ENCODE peak calls at places on chromosomes 6 and 20, in seven cellular contexts. One of them, this sample, is unnamed.

GRCh38 chr6:47083586-47084047 is 41.5 kb upstream of the ADGRF1 start:
- DNase-seq in left lung: peak; percentile 82
- DNase-seq in psoas muscle: peak; percentile 94
- DNase-seq in PC-9: peak; percentile 81
- DNase-seq in IMR-90: peak; percentile 36
- DNase-seq in lower lobe of right lung: peak; percentile 89
- DNase-seq in HL-60: no peak
- DNase-seq in this sample: peak; percentile 28

GRCh38 chr6:56259682-56260081 is 12.3 kb upstream of the COL21A1 start:
- DNase-seq in left lung: no peak
- DNase-seq in psoas muscle: no peak
- DNase-seq in PC-9: no peak
- DNase-seq in IMR-90: peak; percentile 53
- DNase-seq in lower lobe of right lung: no peak
- DNase-seq in HL-60: no peak
- DNase-seq in this sample: peak; percentile 25

GRCh38 chr20:38307371-38308046 is 3.6 kb downstream of the BPI start:
- DNase-seq in left lung: no peak
- DNase-seq in psoas muscle: no peak
- DNase-seq in PC-9: no peak
- DNase-seq in IMR-90: peak; percentile 76
- DNase-seq in lower lobe of right lung: no peak
- DNase-seq in HL-60: peak; percentile 65
- DNase-seq in this sample: no peak

GRCh38 chr6:162108041-162108440 is 619.5 kb downstream of the PRKN start:
- DNase-seq in left lung: no peak
- DNase-seq in psoas muscle: no peak
- DNase-seq in PC-9: no peak
- DNase-seq in IMR-90: no peak
- DNase-seq in lower lobe of right lung: no peak
- DNase-seq in HL-60: no peak
- DNase-seq in this sample: no peak

GRCh38 chr6:148736779-148737412 is 9.9 kb upstream of the UST start:
- DNase-seq in left lung: no peak
- DNase-seq in psoas muscle: no peak
- DNase-seq in PC-9: no peak
- DNase-seq in IMR-90: no peak
- DNase-seq in lower lobe of right lung: no peak
- DNase-seq in HL-60: no peak
- DNase-seq in this sample: no peak

GRCh38 chr6:143248359-143248758 is 187.7 kb downstream of the AIG1 start:
- DNase-seq in left lung: no peak
- DNase-seq in psoas muscle: no peak
- DNase-seq in PC-9: no peak
- DNase-seq in IMR-90: no peak
- DNase-seq in lower lobe of right lung: no peak
- DNase-seq in HL-60: no peak
- DNase-seq in this sample: no peak

GRCh38 chr6:1796706-1797529 is 187.2 kb downstream of the FOXC1 start:
- DNase-seq in left lung: no peak
- DNase-seq in psoas muscle: no peak
- DNase-seq in PC-9: no peak
- DNase-seq in IMR-90: peak; percentile 72
- DNase-seq in lower lobe of right lung: no peak
- DNase-seq in HL-60: no peak
- DNase-seq in this sample: no peak

GRCh38 chr6:2639167-2639566 is 111.6 kb downstream of the MYLK4 start:
- DNase-seq in left lung: no peak
- DNase-seq in psoas muscle: no peak
- DNase-seq in PC-9: no peak
- DNase-seq in IMR-90: no peak
- DNase-seq in lower lobe of right lung: no peak
- DNase-seq in HL-60: no peak
- DNase-seq in this sample: no peak

GRCh38 chr6:4369616-4370015 is 234.2 kb upstream of the ECI2 start:
- DNase-seq in left lung: no peak
- DNase-seq in psoas muscle: no peak
- DNase-seq in PC-9: no peak
- DNase-seq in IMR-90: peak; percentile 80
- DNase-seq in lower lobe of right lung: no peak
- DNase-seq in HL-60: no peak
- DNase-seq in this sample: no peak

GRCh38 chr6:33118525-33119123 is 42.8 kb downstream of the HLA-DPB1 start:
- DNase-seq in left lung: no peak
- DNase-seq in psoas muscle: no peak
- DNase-seq in PC-9: no peak
- DNase-seq in IMR-90: peak; percentile 49
- DNase-seq in lower lobe of right lung: no peak
- DNase-seq in HL-60: peak; percentile 35
- DNase-seq in this sample: peak; percentile 20

GRCh38 chr6:42249279-42249678 is 31.6 kb upstream of the MRPS10 start:
- DNase-seq in left lung: no peak
- DNase-seq in psoas muscle: no peak
- DNase-seq in PC-9: no peak
- DNase-seq in IMR-90: peak; percentile 32
- DNase-seq in lower lobe of right lung: no peak
- DNase-seq in HL-60: peak; percentile 26
- DNase-seq in this sample: peak; percentile 53

GRCh38 chr6:169800668-169801395 is 49.4 kb downstream of the ERMARD start:
- DNase-seq in left lung: peak; percentile 77
- DNase-seq in psoas muscle: no peak
- DNase-seq in PC-9: peak; percentile 40
- DNase-seq in IMR-90: peak; percentile 82
- DNase-seq in lower lobe of right lung: no peak
- DNase-seq in HL-60: no peak
- DNase-seq in this sample: peak; percentile 33

GRCh38 chr6:170424634-170425126 is 118.1 kb downstream of the FAM120B start:
- DNase-seq in left lung: peak; percentile 31
- DNase-seq in psoas muscle: no peak
- DNase-seq in PC-9: no peak
- DNase-seq in IMR-90: no peak
- DNase-seq in lower lobe of right lung: no peak
- DNase-seq in HL-60: no peak
- DNase-seq in this sample: no peak

GRCh38 chr6:83853178-83853967 is at the start of gene RIPPLY2:
- DNase-seq in left lung: peak; percentile 78
- DNase-seq in psoas muscle: peak; percentile 48
- DNase-seq in PC-9: no peak
- DNase-seq in IMR-90: peak; percentile 20
- DNase-seq in lower lobe of right lung: peak; percentile 39
- DNase-seq in HL-60: no peak
- DNase-seq in this sample: no peak

GRCh38 chr20:20780127-20780822 is 67.8 kb upstream of the RALGAPA2 start:
- DNase-seq in left lung: peak; percentile 93
- DNase-seq in psoas muscle: peak; percentile 96
- DNase-seq in PC-9: peak; percentile 80
- DNase-seq in IMR-90: no peak
- DNase-seq in lower lobe of right lung: peak; percentile 93
- DNase-seq in HL-60: peak; percentile 99
- DNase-seq in this sample: peak; percentile 79

GRCh38 chr20:14142964-14143627 is 147.8 kb downstream of the MACROD2 start:
- DNase-seq in left lung: no peak
- DNase-seq in psoas muscle: no peak
- DNase-seq in PC-9: peak; percentile 71
- DNase-seq in IMR-90: peak; percentile 56
- DNase-seq in lower lobe of right lung: no peak
- DNase-seq in HL-60: no peak
- DNase-seq in this sample: no peak

GRCh38 chr6:5109436-5109835 is 24.3 kb downstream of the PPP1R3G start:
- DNase-seq in left lung: no peak
- DNase-seq in psoas muscle: no peak
- DNase-seq in PC-9: no peak
- DNase-seq in IMR-90: no peak
- DNase-seq in lower lobe of right lung: no peak
- DNase-seq in HL-60: no peak
- DNase-seq in this sample: no peak

GRCh38 chr6:129317931-129318820 is 391.8 kb downstream of the ARHGAP18 start:
- DNase-seq in left lung: no peak
- DNase-seq in psoas muscle: no peak
- DNase-seq in PC-9: peak; percentile 100
- DNase-seq in IMR-90: peak; percentile 47
- DNase-seq in lower lobe of right lung: no peak
- DNase-seq in HL-60: no peak
- DNase-seq in this sample: peak; percentile 21

DNA sequence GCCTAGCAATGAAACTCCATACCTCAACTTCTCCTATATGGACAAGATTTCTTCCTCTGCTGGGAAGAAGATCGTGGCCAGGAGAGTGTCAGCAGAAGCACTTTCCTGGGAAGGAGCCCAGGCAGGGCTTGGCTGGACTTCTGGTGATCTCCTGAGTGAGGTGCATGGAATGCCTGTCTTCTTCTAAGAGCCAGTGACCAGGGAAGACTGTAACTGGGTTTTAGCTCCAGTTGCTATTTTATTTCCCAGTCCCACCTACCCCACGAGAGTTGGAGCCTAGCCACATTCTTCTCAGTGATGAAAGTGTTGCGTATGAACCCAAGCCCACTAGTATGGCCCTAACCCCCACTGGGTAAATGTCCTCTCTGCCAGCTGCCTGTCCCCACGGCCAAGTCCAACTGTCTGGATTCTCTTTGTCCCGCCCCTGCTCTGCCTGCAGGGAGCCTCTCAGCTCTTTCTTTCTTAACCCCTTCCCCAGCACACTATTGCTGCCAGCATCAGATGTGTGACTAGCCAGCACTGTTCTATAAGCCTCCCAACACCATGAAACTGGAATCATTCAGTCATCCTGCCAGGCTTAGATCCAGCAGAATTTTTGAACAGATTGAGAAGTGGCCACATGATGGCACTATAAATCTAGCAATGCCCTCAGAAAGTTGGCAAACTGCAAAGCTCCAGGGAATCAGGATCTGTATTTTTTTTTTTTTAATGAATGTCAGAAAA is 69.8 kb upstream of the FAM184A start:
- DNase-seq in left lung: no peak
- DNase-seq in psoas muscle: no peak
- DNase-seq in PC-9: peak; percentile 64
- DNase-seq in IMR-90: peak; percentile 83
- DNase-seq in lower lobe of right lung: no peak
- DNase-seq in HL-60: no peak
- DNase-seq in this sample: peak; percentile 68
- H3K27ac ChIP-seq in left lung: peak overlapping the region; percentile 36
- H3K27ac ChIP-seq in psoas muscle: peak overlapping the region; percentile 64
- H3K27ac ChIP-seq in PC-9: peak overlapping the region; percentile 75
- H3K27ac ChIP-seq in IMR-90: no peak overlapping the region
- H3K27ac ChIP-seq in lower lobe of right lung: no peak overlapping the region
- H3K27ac ChIP-seq in HL-60: no peak overlapping the region
- H3K27ac ChIP-seq in this sample: peak overlapping the region; percentile 72

GRCh38 chr6:166341915-166342292 is 441 bp downstream of the SFT2D1 start:
- DNase-seq in left lung: no peak
- DNase-seq in psoas muscle: no peak
- DNase-seq in PC-9: no peak
- DNase-seq in IMR-90: no peak
- DNase-seq in lower lobe of right lung: peak; percentile 45
- DNase-seq in HL-60: no peak
- DNase-seq in this sample: no peak

GRCh38 chr6:166343157-166343502 is 785 bp upstream of the SFT2D1 start:
- DNase-seq in left lung: no peak
- DNase-seq in psoas muscle: no peak
- DNase-seq in PC-9: no peak
- DNase-seq in IMR-90: no peak
- DNase-seq in lower lobe of right lung: no peak
- DNase-seq in HL-60: peak; percentile 48
- DNase-seq in this sample: no peak

GRCh38 chr6:166344240-166344639 is 1.9 kb upstream of the SFT2D1 start:
- DNase-seq in left lung: no peak
- DNase-seq in psoas muscle: no peak
- DNase-seq in PC-9: no peak
- DNase-seq in IMR-90: no peak
- DNase-seq in lower lobe of right lung: no peak
- DNase-seq in HL-60: no peak
- DNase-seq in this sample: no peak

GRCh38 chr6:166341464-166341863 is 881 bp downstream of the SFT2D1 start:
- DNase-seq in left lung: no peak
- DNase-seq in psoas muscle: no peak
- DNase-seq in PC-9: no peak
- DNase-seq in IMR-90: no peak
- DNase-seq in lower lobe of right lung: no peak
- DNase-seq in HL-60: peak; percentile 51
- DNase-seq in this sample: no peak

GRCh38 chr6:166342293-166343156 is at the start of gene SFT2D1:
- DNase-seq in left lung: peak; percentile 96
- DNase-seq in psoas muscle: peak; percentile 95
- DNase-seq in PC-9: peak; percentile 53
- DNase-seq in IMR-90: peak; percentile 83
- DNase-seq in lower lobe of right lung: peak; percentile 94
- DNase-seq in HL-60: peak; percentile 90
- DNase-seq in this sample: peak; percentile 78
- TF ChIP-seq CTCF in left lung: no peak
- TF ChIP-seq CTCF in psoas muscle: no peak
- TF ChIP-seq CTCF in PC-9: no peak
- TF ChIP-seq CTCF in IMR-90: no peak
- TF ChIP-seq CTCF in lower lobe of right lung: no peak
- TF ChIP-seq CTCF in HL-60: no peak
- TF ChIP-seq CTCF in this sample: no peak

GRCh38 chr20:45342863-45343444 is 5.3 kb downstream of the SDC4 start:
- DNase-seq in left lung: no peak
- DNase-seq in psoas muscle: no peak
- DNase-seq in PC-9: no peak
- DNase-seq in IMR-90: no peak
- DNase-seq in lower lobe of right lung: no peak
- DNase-seq in HL-60: no peak
- DNase-seq in this sample: no peak
- H3K27ac ChIP-seq in left lung: peak overlapping the region; percentile 75
- H3K27ac ChIP-seq in psoas muscle: peak overlapping the region; percentile 94
- H3K27ac ChIP-seq in PC-9: peak overlapping the region; percentile 92
- H3K27ac ChIP-seq in IMR-90: peak overlapping the region; percentile 92
- H3K27ac ChIP-seq in lower lobe of right lung: peak overlapping the region; percentile 93
- H3K27ac ChIP-seq in HL-60: no peak overlapping the region
- H3K27ac ChIP-seq in this sample: peak overlapping the region; percentile 97

GRCh38 chr6:91562955-91563354 is 976.1 kb upstream of the MAP3K7 start:
- DNase-seq in left lung: no peak
- DNase-seq in psoas muscle: no peak
- DNase-seq in PC-9: no peak
- DNase-seq in IMR-90: peak; percentile 19
- DNase-seq in lower lobe of right lung: no peak
- DNase-seq in HL-60: no peak
- DNase-seq in this sample: no peak
- TF ChIP-seq CTCF in left lung: no peak
- TF ChIP-seq CTCF in psoas muscle: no peak
- TF ChIP-seq CTCF in PC-9: no peak
- TF ChIP-seq CTCF in IMR-90: no peak
- TF ChIP-seq CTCF in lower lobe of right lung: no peak
- TF ChIP-seq CTCF in HL-60: no peak
- TF ChIP-seq CTCF in this sample: no peak

DNA sequence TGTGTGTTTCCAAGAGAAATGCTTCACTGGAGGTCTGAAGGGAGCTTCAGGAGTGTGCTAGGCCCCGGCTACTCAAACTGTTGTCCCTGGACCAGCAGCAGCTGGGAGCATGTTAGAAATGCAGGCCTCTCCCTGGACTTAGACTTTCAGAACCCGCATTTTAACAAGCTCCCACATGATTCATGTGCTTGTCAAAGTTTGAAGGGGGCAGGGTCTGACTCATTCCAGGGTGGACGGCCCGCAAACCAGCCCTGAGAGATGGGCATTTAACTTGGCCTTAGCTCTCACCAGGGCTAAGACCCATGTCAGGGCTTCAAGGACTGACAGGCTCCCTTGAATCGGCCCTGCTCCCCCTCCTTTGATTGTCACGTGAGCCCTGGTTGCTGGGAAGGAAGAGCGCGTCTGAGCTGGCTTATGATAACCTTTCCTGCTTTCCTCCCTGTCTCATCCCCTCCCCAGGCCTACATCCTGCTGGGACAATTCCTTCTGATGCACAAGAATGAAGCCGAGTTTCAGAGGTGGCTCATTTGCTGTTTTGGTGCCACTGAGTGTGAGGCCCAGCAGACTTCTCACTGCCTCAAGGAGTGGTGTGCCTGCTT is 35.5 kb downstream of the BANF2 start:
- DNase-seq in left lung: no peak
- DNase-seq in psoas muscle: no peak
- DNase-seq in PC-9: no peak
- DNase-seq in IMR-90: peak; percentile 68
- DNase-seq in lower lobe of right lung: no peak
- DNase-seq in HL-60: no peak
- DNase-seq in this sample: peak; percentile 38
- H3K27ac ChIP-seq in left lung: no peak overlapping the region
- H3K27ac ChIP-seq in psoas muscle: no peak overlapping the region
- H3K27ac ChIP-seq in PC-9: no peak overlapping the region
- H3K27ac ChIP-seq in IMR-90: peak overlapping the region; percentile 28
- H3K27ac ChIP-seq in lower lobe of right lung: no peak overlapping the region
- H3K27ac ChIP-seq in HL-60: no peak overlapping the region
- H3K27ac ChIP-seq in this sample: peak overlapping the region; percentile 4